ENCODE peak calls at places on chromosome 20, in seven cellular contexts. Y is AG09309; X is stromal cell of bone marrow; P is activated naive CD4-positive, alpha-beta T cell; M is T-helper 9 cell; D is SW480; V is transverse colon. F is an unnamed sample.

GRCh38 chr20:46928580-46929132 is 34.0 kb downstream of the EYA2 start:
- DNase-seq in M (no peak), D (no peak), Y (peak), V (no peak), P (no peak), X (peak), F (no peak)

GRCh38 chr20:57177636-57178280 is 88.7 kb downstream of the BMP7 start:
- DNase-seq in Y (no peak), P (no peak), D (no peak), M (no peak), X (no peak), V (no peak), F (no peak)

GRCh38 chr20:61370841-61371303 is 118.8 kb downstream of the CDH4 start:
- DNase-seq in V (no peak), M (no peak), D (no peak), X (no peak), Y (no peak), P (no peak), F (no peak)

GRCh38 chr20:46573234-46573633 is 22.8 kb upstream of the OCSTAMP start:
- DNase-seq in P (no peak), M (no peak), X (no peak), Y (no peak), D (no peak), V (no peak), F (no peak)

GRCh38 chr20:1983311-1983710 is 10.5 kb downstream of the PDYN start:
- DNase-seq in V (no peak), P (no peak), X (no peak), M (no peak), Y (no peak), D (no peak), F (no peak)

GRCh38 chr20:22617160-22617559 is 32.8 kb upstream of the FOXA2 start:
- DNase-seq in P (no peak), V (no peak), D (no peak), M (no peak), Y (no peak), X (no peak), F (no peak)

GRCh38 chr20:58420798-58421496 is 31.9 kb downstream of the VAPB start:
- DNase-seq in M (no peak), X (peak), P (no peak), D (peak), V (no peak), Y (peak), F (peak)

GRCh38 chr20:419556-420168 is 11.6 kb downstream of the RBCK1 start:
- DNase-seq in Y (no peak), D (peak), M (no peak), X (no peak), V (peak), P (no peak), F (no peak)

GRCh38 chr20:24722586-24722985 is 226.5 kb upstream of the CST7 start:
- DNase-seq in D (no peak), M (no peak), V (no peak), X (no peak), Y (no peak), P (no peak), F (no peak)

GRCh38 chr20:14337400-14338171 is at the start of gene FLRT3:
- DNase-seq in V (peak), Y (peak), X (peak), D (peak), M (no peak), P (no peak), F (peak)

GRCh38 chr20:10532351-10532750 is 97.2 kb downstream of the SLX4IP start:
- DNase-seq in P (no peak), V (no peak), D (no peak), X (no peak), M (no peak), Y (no peak), F (no peak)

GRCh38 chr20:49297605-49298530 is 20.0 kb upstream of the ZNFX1 start:
- DNase-seq in D (no peak), V (peak), M (no peak), Y (no peak), P (no peak), X (no peak), F (no peak)

GRCh38 chr20:10524034-10524476 is 89.0 kb downstream of the SLX4IP start:
- DNase-seq in P (no peak), M (no peak), V (peak), Y (no peak), D (no peak), X (no peak), F (no peak)

GRCh38 chr20:3818155-3819151 is 1.9 kb upstream of the AP5S1 start:
- DNase-seq in P (no peak), M (no peak), V (peak), X (peak), Y (no peak), D (peak), F (peak)

GRCh38 chr20:15977026-15977425 is 596.2 kb downstream of the KIF16B start:
- DNase-seq in M (no peak), X (no peak), V (no peak), Y (no peak), D (no peak), P (no peak), F (no peak)

GRCh38 chr20:56004611-56005388 is 519 bp downstream of the CBLN4 start:
- DNase-seq in D (no peak), Y (no peak), X (no peak), V (no peak), M (no peak), P (no peak), F (no peak)

GRCh38 chr20:49627329-49627761 is 59.4 kb upstream of the PTGIS start:
- DNase-seq in V (peak), M (no peak), Y (no peak), D (no peak), P (no peak), X (no peak), F (no peak)

GRCh38 chr20:58246346-58246745 is 17.9 kb upstream of the ANKRD60 start:
- DNase-seq in Y (no peak), D (peak), X (no peak), P (no peak), M (no peak), V (no peak), F (no peak)

GRCh38 chr20:25723975-25724374 is 27.3 kb upstream of the ZNF337 start:
- DNase-seq in Y (no peak), M (no peak), D (no peak), V (no peak), P (no peak), X (no peak), F (no peak)

GRCh38 chr20:50744143-50744792 is 12.9 kb downstream of the PARD6B start:
- DNase-seq in P (no peak), M (no peak), Y (peak), V (peak), D (peak), X (peak), F (peak)

GRCh38 chr20:61185181-61185580 is 66.9 kb upstream of the CDH4 start:
- DNase-seq in P (no peak), X (no peak), M (no peak), Y (no peak), D (no peak), V (no peak), F (no peak)

GRCh38 chr20:40990542-40991120 is 38.0 kb upstream of the TOP1 start:
- DNase-seq in D (peak), M (peak), X (peak), V (peak), Y (peak), P (peak), F (no peak)

F was measured in HS-5.